ENCODE peak calls at places on chromosome 6, in five cellular contexts. One of them, this sample, is unnamed.

GRCh38 chr6:110814488-110815259 is 595 bp downstream of the CDK19 start:
- DNase-seq in NAMALWA: peak
- DNase-seq in T-helper 17 cell: peak
- DNase-seq in lower leg skin: peak
- DNase-seq in breast epithelium: peak
- DNase-seq in this sample: no peak

GRCh38 chr6:54935739-54936138 is 89.2 kb downstream of the FAM83B start:
- DNase-seq in NAMALWA: no peak
- DNase-seq in T-helper 17 cell: no peak
- DNase-seq in lower leg skin: no peak
- DNase-seq in breast epithelium: no peak
- DNase-seq in this sample: no peak

GRCh38 chr6:142885182-142885867 is 59.7 kb downstream of the HIVEP2 start:
- DNase-seq in NAMALWA: peak
- DNase-seq in T-helper 17 cell: peak
- DNase-seq in lower leg skin: no peak
- DNase-seq in breast epithelium: no peak
- DNase-seq in this sample: peak

GRCh38 chr6:104182811-104183210 is 676.9 kb downstream of the HACE1 start:
- DNase-seq in NAMALWA: no peak
- DNase-seq in T-helper 17 cell: no peak
- DNase-seq in lower leg skin: no peak
- DNase-seq in breast epithelium: no peak
- DNase-seq in this sample: no peak

GRCh38 chr6:72002415-72002814 is 116.1 kb downstream of the RIMS1 start:
- DNase-seq in NAMALWA: no peak
- DNase-seq in T-helper 17 cell: no peak
- DNase-seq in lower leg skin: no peak
- DNase-seq in breast epithelium: no peak
- DNase-seq in this sample: no peak

GRCh38 chr6:87825865-87826264 is 123.8 kb upstream of the AKIRIN2 start:
- DNase-seq in NAMALWA: peak
- DNase-seq in T-helper 17 cell: no peak
- DNase-seq in lower leg skin: no peak
- DNase-seq in breast epithelium: no peak
- DNase-seq in this sample: no peak

GRCh38 chr6:37127961-37128862 is 41.7 kb upstream of the PIM1 start:
- DNase-seq in NAMALWA: no peak
- DNase-seq in T-helper 17 cell: no peak
- DNase-seq in lower leg skin: no peak
- DNase-seq in breast epithelium: no peak
- DNase-seq in this sample: no peak

GRCh38 chr6:163985710-163986109 is 571.2 kb downstream of the QKI start:
- DNase-seq in NAMALWA: no peak
- DNase-seq in T-helper 17 cell: no peak
- DNase-seq in lower leg skin: no peak
- DNase-seq in breast epithelium: no peak
- DNase-seq in this sample: no peak

GRCh38 chr6:26032387-26033131 is 54.7 kb upstream of the HFE start:
- DNase-seq in NAMALWA: peak
- DNase-seq in T-helper 17 cell: no peak
- DNase-seq in lower leg skin: no peak
- DNase-seq in breast epithelium: no peak
- DNase-seq in this sample: peak

GRCh38 chr6:109166643-109167042 is 71.3 kb downstream of the CEP57L1 start:
- DNase-seq in NAMALWA: no peak
- DNase-seq in T-helper 17 cell: no peak
- DNase-seq in lower leg skin: no peak
- DNase-seq in breast epithelium: no peak
- DNase-seq in this sample: no peak

GRCh38 chr6:169253745-169254238 is at the start of gene THBS2:
- DNase-seq in NAMALWA: no peak
- DNase-seq in T-helper 17 cell: no peak
- DNase-seq in lower leg skin: peak
- DNase-seq in breast epithelium: no peak
- DNase-seq in this sample: no peak

GRCh38 chr6:157891544-157892362 is 68.7 kb downstream of the SNX9 start:
- DNase-seq in NAMALWA: no peak
- DNase-seq in T-helper 17 cell: no peak
- DNase-seq in lower leg skin: no peak
- DNase-seq in breast epithelium: no peak
- DNase-seq in this sample: no peak

GRCh38 chr6:35330541-35331119 is 11.7 kb upstream of the PPARD start:
- DNase-seq in NAMALWA: no peak
- DNase-seq in T-helper 17 cell: no peak
- DNase-seq in lower leg skin: no peak
- DNase-seq in breast epithelium: no peak
- DNase-seq in this sample: no peak

GRCh38 chr6:118963003-118963402 is 28.0 kb upstream of the MCM9 start:
- DNase-seq in NAMALWA: peak
- DNase-seq in T-helper 17 cell: no peak
- DNase-seq in lower leg skin: no peak
- DNase-seq in breast epithelium: no peak
- DNase-seq in this sample: no peak

GRCh38 chr6:12576389-12576788 is 140.2 kb upstream of the PHACTR1 start:
- DNase-seq in NAMALWA: no peak
- DNase-seq in T-helper 17 cell: no peak
- DNase-seq in lower leg skin: no peak
- DNase-seq in breast epithelium: no peak
- DNase-seq in this sample: no peak

GRCh38 chr6:26319405-26320128 is 45.4 kb upstream of the BTN3A2 start:
- DNase-seq in NAMALWA: no peak
- DNase-seq in T-helper 17 cell: no peak
- DNase-seq in lower leg skin: no peak
- DNase-seq in breast epithelium: no peak
- DNase-seq in this sample: no peak

GRCh38 chr6:33578164-33578563 is 1.9 kb downstream of the BAK1 start:
- DNase-seq in NAMALWA: no peak
- DNase-seq in T-helper 17 cell: no peak
- DNase-seq in lower leg skin: no peak
- DNase-seq in breast epithelium: no peak
- DNase-seq in this sample: no peak

GRCh38 chr6:105920071-105920470 is 166.1 kb upstream of the PRDM1 start:
- DNase-seq in NAMALWA: no peak
- DNase-seq in T-helper 17 cell: no peak
- DNase-seq in lower leg skin: no peak
- DNase-seq in breast epithelium: no peak
- DNase-seq in this sample: no peak

GRCh38 chr6:118401325-118401998 is 146.6 kb upstream of the PLN start:
- DNase-seq in NAMALWA: no peak
- DNase-seq in T-helper 17 cell: no peak
- DNase-seq in lower leg skin: no peak
- DNase-seq in breast epithelium: no peak
- DNase-seq in this sample: no peak

GRCh38 chr6:69370763-69371162 is 426.0 kb downstream of the LMBRD1 start:
- DNase-seq in NAMALWA: no peak
- DNase-seq in T-helper 17 cell: no peak
- DNase-seq in lower leg skin: no peak
- DNase-seq in breast epithelium: no peak
- DNase-seq in this sample: no peak

GRCh38 chr6:108650781-108651180 is 90.1 kb downstream of the FOXO3 start:
- DNase-seq in NAMALWA: no peak
- DNase-seq in T-helper 17 cell: no peak
- DNase-seq in lower leg skin: no peak
- DNase-seq in breast epithelium: no peak
- DNase-seq in this sample: no peak

GRCh38 chr6:105765239-105765638 is 320.9 kb upstream of the PRDM1 start:
- DNase-seq in NAMALWA: no peak
- DNase-seq in T-helper 17 cell: no peak
- DNase-seq in lower leg skin: no peak
- DNase-seq in breast epithelium: no peak
- DNase-seq in this sample: no peak

GRCh38 chr6:170222498-170223471 is 68.1 kb downstream of the DLL1 start:
- DNase-seq in NAMALWA: no peak
- DNase-seq in T-helper 17 cell: no peak
- DNase-seq in lower leg skin: peak
- DNase-seq in breast epithelium: no peak
- DNase-seq in this sample: no peak

GRCh38 chr6:138535728-138536454 is 36.6 kb upstream of the NHSL1 start:
- DNase-seq in NAMALWA: no peak
- DNase-seq in T-helper 17 cell: no peak
- DNase-seq in lower leg skin: no peak
- DNase-seq in breast epithelium: no peak
- DNase-seq in this sample: no peak

GRCh38 chr6:111614833-111615582 is 9.3 kb upstream of the TRAF3IP2 start:
- DNase-seq in NAMALWA: no peak
- DNase-seq in T-helper 17 cell: no peak
- DNase-seq in lower leg skin: peak
- DNase-seq in breast epithelium: no peak
- DNase-seq in this sample: no peak

GRCh38 chr6:20424679-20425078 is 23.0 kb downstream of the E2F3 start:
- DNase-seq in NAMALWA: no peak
- DNase-seq in T-helper 17 cell: no peak
- DNase-seq in lower leg skin: no peak
- DNase-seq in breast epithelium: no peak
- DNase-seq in this sample: no peak